ENCODE peak calls at places on chromosomes 13 and 19, in seven cellular contexts. D is RCC 7860; F is CD4-positive, alpha-beta T cell; R is mesenteric fat pad; Y is RPMI7951; V is activated CD8-positive, alpha-beta memory T cell treated with anti-CD3 and anti-CD28 coated beads for 24 hours; J is T-helper 17 cell. U is an unnamed sample.

GRCh38 chr19:7505288-7505681 is 10.6 kb upstream of the ZNF358 start:
- DNase-seq in D (no peak), F (no peak), R (no peak), Y (no peak), V (no peak), J (no peak), U (no peak)

GRCh38 chr13:74820809-74821208 is 661.2 kb downstream of the TBC1D4 start:
- DNase-seq in D (no peak), F (no peak), R (no peak), Y (no peak), V (no peak), J (no peak), U (no peak)

GRCh38 chr13:35926859-35927530 is 204.2 kb downstream of the DCLK1 start:
- DNase-seq in D (no peak), F (no peak), R (no peak), Y (no peak), V (no peak), J (no peak), U (no peak)

GRCh38 chr13:35388979-35389378 is 87.5 kb downstream of the MAB21L1 start:
- DNase-seq in D (no peak), F (no peak), R (no peak), Y (peak), V (no peak), J (no peak), U (no peak)

GRCh38 chr13:36211567-36211966 is 2.8 kb downstream of the SOHLH2 start:
- DNase-seq in D (no peak), F (no peak), R (no peak), Y (no peak), V (no peak), J (no peak), U (no peak)

GRCh38 chr19:16861875-16862274 is 26.9 kb upstream of the F2RL3 start:
- DNase-seq in D (no peak), F (no peak), R (no peak), Y (no peak), V (no peak), J (no peak), U (no peak)

GRCh38 chr19:51060336-51060735 is 4.6 kb downstream of the KLK13 start:
- DNase-seq in D (no peak), F (no peak), R (no peak), Y (no peak), V (no peak), J (no peak), U (no peak)

GRCh38 chr13:38045278-38046048 is 175.9 kb upstream of the TRPC4 start:
- DNase-seq in D (peak), F (no peak), R (no peak), Y (peak), V (no peak), J (no peak), U (no peak)

GRCh38 chr19:306151-306900 is 15.1 kb upstream of the PLPP2 start:
- DNase-seq in D (no peak), F (no peak), R (no peak), Y (no peak), V (no peak), J (no peak), U (no peak)

GRCh38 chr13:21673592-21674270 is 2.9 kb downstream of the FGF9 start:
- DNase-seq in D (no peak), F (peak), R (no peak), Y (no peak), V (peak), J (no peak), U (no peak)

GRCh38 chr19:33133438-33134031 is 1.6 kb downstream of the WDR88 start:
- DNase-seq in D (no peak), F (no peak), R (no peak), Y (no peak), V (no peak), J (no peak), U (no peak)

GRCh38 chr13:41060723-41061074 is 610 bp upstream of the WBP4 start:
- DNase-seq in D (peak), F (peak), R (peak), Y (peak), V (peak), J (peak), U (peak)

GRCh38 chr13:91946498-91947070 is 548.2 kb downstream of the GPC5 start:
- DNase-seq in D (no peak), F (no peak), R (no peak), Y (no peak), V (no peak), J (no peak), U (no peak)

GRCh38 chr19:33393286-33394005 is 19.9 kb downstream of the CEBPG start:
- DNase-seq in D (no peak), F (no peak), R (no peak), Y (no peak), V (no peak), J (no peak), U (no peak)

GRCh38 chr19:36182612-36183454 is 30.6 kb upstream of the COX7A1 start:
- DNase-seq in D (peak), F (no peak), R (no peak), Y (no peak), V (no peak), J (no peak), U (no peak)

GRCh38 chr19:49669511-49669910 is 3.8 kb downstream of the BCL2L12 start:
- DNase-seq in D (no peak), F (no peak), R (no peak), Y (no peak), V (no peak), J (no peak), U (no peak)

U was measured in activated T-helper 1 cell treated with anti-CD3 and anti-CD28 coated beads, Interleukin-12 subunit alpha, Interleukin-12 subunit beta, Interleukin-2, Interleukin-4 antibody, amounts not matched to agents 30 ng/mL and 10 ng/mL and 1 ng/mL, durations not matched to agents 14 hours and 24 hours and 36 hours.